ENCODE peak calls at places on chromosomes 7 and 10, in seven cellular contexts. M is neural crest cell; U is naive thymus-derived CD4-positive, alpha-beta T cell; P is activated CD4-positive, alpha-beta T cell treated with anti-CD3 and anti-CD28 coated beads for 24 hours; F is mammary epithelial cell; L is ELR; D is hippocampal formation. H is an unnamed sample.
A peak's percentile ranks its signal among the peaks of the same experiment; 100 is the strongest.

GRCh38 chr10:30591249-30591670 is 38.3 kb downstream of the LYZL2 start:
- DNase-seq in F (peak; percentile 42), P (no peak), L (peak; percentile 59), D (peak; percentile 9), M (peak; percentile 53), U (peak; percentile 59), H (no peak)

GRCh38 chr10:51109821-51110533 is 35.7 kb downstream of the PRKG1 start:
- DNase-seq in F (peak; percentile 60), P (no peak), U (no peak), L (peak; percentile 92), M (no peak), D (no peak), H (no peak)

GRCh38 chr10:649798-650690 is 39.4 kb downstream of the DIP2C start:
- DNase-seq in P (no peak), D (no peak), U (no peak), M (no peak), L (no peak), F (no peak), H (no peak)

GRCh38 chr10:29443745-29444523 is 155.1 kb downstream of the LYZL1 start:
- DNase-seq in D (no peak), M (no peak), F (peak; percentile 48), L (peak; percentile 39), P (no peak), U (no peak), H (no peak)

GRCh38 chr7:82325416-82325815 is 118.2 kb downstream of the CACNA2D1 start:
- DNase-seq in M (no peak), P (no peak), L (no peak), F (no peak), U (no peak), D (no peak), H (no peak)

GRCh38 chr10:93820434-93820833 is 62.7 kb downstream of the LGI1 start:
- DNase-seq in D (no peak), F (peak; percentile 12), P (no peak), M (no peak), U (no peak), L (peak; percentile 54), H (no peak)

GRCh38 chr7:81845628-81846259 is 75.9 kb upstream of the HGF start:
- DNase-seq in D (peak; percentile 1), L (no peak), P (no peak), F (no peak), U (no peak), M (no peak), H (no peak)

GRCh38 chr7:25244193-25244592 is 15.9 kb upstream of the NPVF start:
- DNase-seq in D (no peak), F (no peak), P (no peak), M (no peak), L (no peak), U (no peak), H (no peak)

GRCh38 chr7:23472046-23472445 is 1.8 kb upstream of the IGF2BP3 start:
- DNase-seq in M (no peak), P (no peak), F (no peak), U (no peak), D (no peak), L (no peak), H (no peak)

GRCh38 chr7:95396136-95397032 is at the start of gene PON3:
- DNase-seq in P (no peak), F (no peak), M (no peak), D (no peak), U (peak; percentile 20), L (no peak), H (no peak)

GRCh38 chr10:51422311-51423120 is 276.9 kb downstream of the CSTF2T start:
- DNase-seq in D (peak; percentile 37), M (peak; percentile 54), F (peak; percentile 14), U (peak; percentile 9), P (no peak), L (peak; percentile 53), H (no peak)

GRCh38 chr10:93751074-93751572 is 6.6 kb upstream of the LGI1 start:
- DNase-seq in U (no peak), F (no peak), P (no peak), M (no peak), L (no peak), D (no peak), H (no peak)

GRCh38 chr10:84903320-84903719 is 574.9 kb downstream of the CCSER2 start:
- DNase-seq in U (no peak), L (no peak), M (no peak), D (no peak), F (no peak), P (no peak), H (no peak)

GRCh38 chr7:104106106-104106505 is 101.7 kb downstream of the ORC5 start:
- DNase-seq in M (no peak), F (peak; percentile 3), P (no peak), D (no peak), U (no peak), L (peak; percentile 40), H (no peak)

GRCh38 chr7:150399421-150399820 is 20.3 kb downstream of the ZNF775 start:
- DNase-seq in U (no peak), P (no peak), F (no peak), M (no peak), L (no peak), D (no peak), H (no peak)

GRCh38 chr7:39051707-39052106 is 74.0 kb downstream of the POU6F2 start:
- DNase-seq in D (no peak), U (no peak), P (no peak), F (no peak), L (no peak), M (no peak), H (no peak)

GRCh38 chr10:30124706-30125105 is 65.3 kb upstream of the JCAD start:
- DNase-seq in M (no peak), D (no peak), L (no peak), U (no peak), P (no peak), F (no peak), H (no peak)

GRCh38 chr7:157633465-157634185 is 296.8 kb downstream of the DNAJB6 start:
- DNase-seq in U (no peak), F (no peak), P (no peak), D (no peak), L (no peak), M (no peak), H (no peak)

GRCh38 chr7:38863609-38864291 is 45.2 kb downstream of the VPS41 start:
- DNase-seq in L (no peak), D (no peak), U (no peak), F (peak; percentile 81), P (no peak), M (no peak), H (no peak)

GRCh38 chr10:108561649-108562048 is 1361.7 kb downstream of the XPNPEP1 start:
- DNase-seq in F (no peak), P (no peak), D (no peak), L (peak; percentile 72), M (no peak), U (no peak), H (no peak)

GRCh38 chr10:23293145-23293724 is 51.4 kb downstream of the C10orf67 start:
- DNase-seq in F (peak; percentile 20), M (peak; percentile 57), P (peak; percentile 22), U (peak; percentile 20), D (peak; percentile 32), L (peak; percentile 64), H (no peak)

GRCh38 chr10:3427846-3428442 is 255.4 kb upstream of the PITRM1 start:
- DNase-seq in U (no peak), M (no peak), P (no peak), F (no peak), D (no peak), L (no peak), H (no peak)

GRCh38 chr10:51937736-51938135 is 238.3 kb upstream of the CSTF2T start:
- DNase-seq in L (peak; percentile 10), U (no peak), D (no peak), F (peak; percentile 6), P (no peak), M (no peak), H (no peak)

GRCh38 chr7:18265611-18266281 is 229.8 kb upstream of the HDAC9 start:
- DNase-seq in P (no peak), L (no peak), M (no peak), F (no peak), U (no peak), D (no peak), H (no peak)

GRCh38 chr10:70604106-70604505 is 1.6 kb upstream of the PRF1 start:
- DNase-seq in P (no peak), L (no peak), U (no peak), D (no peak), M (no peak), F (no peak), H (no peak)

GRCh38 chr7:123647106-123647730 is 8.4 kb upstream of the LMOD2 start:
- DNase-seq in P (no peak), D (no peak), L (peak; percentile 53), M (no peak), U (no peak), F (peak; percentile 58), H (no peak)

GRCh38 chr7:107961399-107961798 is 41.6 kb downstream of the LAMB1 start:
- DNase-seq in L (no peak), P (no peak), U (no peak), D (no peak), M (no peak), F (no peak), H (no peak)

GRCh38 chr10:61452229-61452651 is 941 bp downstream of the TMEM26 start:
- DNase-seq in P (no peak), F (no peak), L (no peak), U (no peak), M (no peak), D (no peak), H (no peak)

GRCh38 chr10:14645239-14645960 is 129.3 kb downstream of the FAM107B start:
- DNase-seq in D (no peak), P (no peak), M (no peak), F (no peak), U (no peak), L (no peak), H (no peak)

GRCh38 chr7:156943091-156944041 is 6.1 kb upstream of the NOM1 start:
- DNase-seq in F (peak; percentile 73), L (no peak), U (no peak), P (no peak), M (no peak), D (no peak), H (no peak)

GRCh38 chr10:71338728-71339495 is 19.9 kb downstream of the SLC29A3 start:
- DNase-seq in U (no peak), L (no peak), D (no peak), M (no peak), P (no peak), F (peak; percentile 31), H (no peak)

GRCh38 chr10:110915035-110915434 is 3.9 kb downstream of the BBIP1 start:
- DNase-seq in M (no peak), P (no peak), D (no peak), L (no peak), F (no peak), U (no peak), H (no peak)

GRCh38 chr7:84175461-84175860 is 19.1 kb downstream of the SEMA3A start:
- DNase-seq in L (no peak), U (no peak), P (no peak), D (no peak), M (no peak), F (no peak), H (no peak)

GRCh38 chr10:43824934-43825333 is 176.3 kb upstream of the ZNF32 start:
- DNase-seq in D (no peak), P (no peak), U (no peak), L (no peak), F (no peak), M (no peak), H (no peak)